ENCODE peak calls at places on chromosomes 16 and 17, in four cellular contexts. One of them, this sample, is unnamed.
A peak's percentile ranks its signal among the peaks of the same experiment; 100 is the strongest.

GRCh38 chr17:72901098-72901497 is 191.4 kb downstream of the SLC39A11 start:
- DNase-seq in fibroblast of lung: no peak
- DNase-seq in fibroblast of mammary gland: no peak
- DNase-seq in colonic mucosa: no peak
- DNase-seq in this sample: no peak

GRCh38 chr16:81946206-81946605 is 65.1 kb downstream of the SDR42E1 start:
- DNase-seq in fibroblast of lung: no peak
- DNase-seq in fibroblast of mammary gland: peak; percentile 64
- DNase-seq in colonic mucosa: no peak
- DNase-seq in this sample: peak; percentile 7

GRCh38 chr17:19703106-19703775 is 13.1 kb downstream of the SLC47A2 start:
- DNase-seq in fibroblast of lung: no peak
- DNase-seq in fibroblast of mammary gland: no peak
- DNase-seq in colonic mucosa: no peak
- DNase-seq in this sample: no peak

GRCh38 chr17:78735832-78736525 is 46.1 kb downstream of the CYTH1 start:
- DNase-seq in fibroblast of lung: no peak
- DNase-seq in fibroblast of mammary gland: peak; percentile 24
- DNase-seq in colonic mucosa: peak; percentile 73
- DNase-seq in this sample: no peak

GRCh38 chr17:31394544-31394943 is 3.1 kb downstream of the RAB11FIP4 start:
- DNase-seq in fibroblast of lung: peak; percentile 79
- DNase-seq in fibroblast of mammary gland: peak; percentile 63
- DNase-seq in colonic mucosa: peak; percentile 38
- DNase-seq in this sample: peak; percentile 89

GRCh38 chr16:85310868-85311585 is 198.8 kb upstream of the CIBAR2 start:
- DNase-seq in fibroblast of lung: no peak
- DNase-seq in fibroblast of mammary gland: no peak
- DNase-seq in colonic mucosa: no peak
- DNase-seq in this sample: no peak

GRCh38 chr16:79211581-79211980 is 389.0 kb downstream of the MAF start:
- DNase-seq in fibroblast of lung: no peak
- DNase-seq in fibroblast of mammary gland: no peak
- DNase-seq in colonic mucosa: no peak
- DNase-seq in this sample: no peak

GRCh38 chr17:3965123-3965800 is 1.0 kb upstream of the ATP2A3 start:
- DNase-seq in fibroblast of lung: peak; percentile 36
- DNase-seq in fibroblast of mammary gland: peak; percentile 19
- DNase-seq in colonic mucosa: peak; percentile 94
- DNase-seq in this sample: peak; percentile 28

GRCh38 chr16:57786632-57787518 is 15.4 kb downstream of the KIFC3 start:
- DNase-seq in fibroblast of lung: peak; percentile 91
- DNase-seq in fibroblast of mammary gland: peak; percentile 48
- DNase-seq in colonic mucosa: no peak
- DNase-seq in this sample: peak; percentile 62

GRCh38 chr16:56910654-56911539 is 21.0 kb upstream of the HERPUD1 start:
- DNase-seq in fibroblast of lung: peak; percentile 68
- DNase-seq in fibroblast of mammary gland: peak; percentile 84
- DNase-seq in colonic mucosa: no peak
- DNase-seq in this sample: peak; percentile 82

GRCh38 chr17:81958633-81959342 is 2.2 kb downstream of the NOTUM start:
- DNase-seq in fibroblast of lung: no peak
- DNase-seq in fibroblast of mammary gland: no peak
- DNase-seq in colonic mucosa: no peak
- DNase-seq in this sample: no peak

GRCh38 chr16:2751577-2752034 is 832 bp upstream of the SRRM2 start:
- DNase-seq in fibroblast of lung: no peak
- DNase-seq in fibroblast of mammary gland: peak; percentile 33
- DNase-seq in colonic mucosa: no peak
- DNase-seq in this sample: no peak

GRCh38 chr17:16962804-16963203 is 9.1 kb downstream of the TNFRSF13B start:
- DNase-seq in fibroblast of lung: no peak
- DNase-seq in fibroblast of mammary gland: peak; percentile 11
- DNase-seq in colonic mucosa: no peak
- DNase-seq in this sample: no peak

GRCh38 chr17:393806-394717 is 41.5 kb upstream of the RPH3AL start:
- DNase-seq in fibroblast of lung: no peak
- DNase-seq in fibroblast of mammary gland: no peak
- DNase-seq in colonic mucosa: no peak
- DNase-seq in this sample: no peak

GRCh38 chr17:951388-952132 is 28.0 kb downstream of the NXN start:
- DNase-seq in fibroblast of lung: peak; percentile 76
- DNase-seq in fibroblast of mammary gland: peak; percentile 86
- DNase-seq in colonic mucosa: no peak
- DNase-seq in this sample: peak; percentile 86

GRCh38 chr16:50373780-50374179 is 5.0 kb upstream of the BRD7 start:
- DNase-seq in fibroblast of lung: no peak
- DNase-seq in fibroblast of mammary gland: no peak
- DNase-seq in colonic mucosa: no peak
- DNase-seq in this sample: no peak

GRCh38 chr16:50372611-50373344 is 4.0 kb upstream of the BRD7 start:
- DNase-seq in fibroblast of lung: peak; percentile 21
- DNase-seq in fibroblast of mammary gland: peak; percentile 71
- DNase-seq in colonic mucosa: no peak
- DNase-seq in this sample: no peak

GRCh38 chr16:50371036-50371716 is 2.4 kb upstream of the BRD7 start:
- DNase-seq in fibroblast of lung: no peak
- DNase-seq in fibroblast of mammary gland: no peak
- DNase-seq in colonic mucosa: no peak
- DNase-seq in this sample: no peak

GRCh38 chr16:50373345-50373701 is 4.5 kb upstream of the BRD7 start:
- DNase-seq in fibroblast of lung: no peak
- DNase-seq in fibroblast of mammary gland: no peak
- DNase-seq in colonic mucosa: no peak
- DNase-seq in this sample: no peak

DNA sequence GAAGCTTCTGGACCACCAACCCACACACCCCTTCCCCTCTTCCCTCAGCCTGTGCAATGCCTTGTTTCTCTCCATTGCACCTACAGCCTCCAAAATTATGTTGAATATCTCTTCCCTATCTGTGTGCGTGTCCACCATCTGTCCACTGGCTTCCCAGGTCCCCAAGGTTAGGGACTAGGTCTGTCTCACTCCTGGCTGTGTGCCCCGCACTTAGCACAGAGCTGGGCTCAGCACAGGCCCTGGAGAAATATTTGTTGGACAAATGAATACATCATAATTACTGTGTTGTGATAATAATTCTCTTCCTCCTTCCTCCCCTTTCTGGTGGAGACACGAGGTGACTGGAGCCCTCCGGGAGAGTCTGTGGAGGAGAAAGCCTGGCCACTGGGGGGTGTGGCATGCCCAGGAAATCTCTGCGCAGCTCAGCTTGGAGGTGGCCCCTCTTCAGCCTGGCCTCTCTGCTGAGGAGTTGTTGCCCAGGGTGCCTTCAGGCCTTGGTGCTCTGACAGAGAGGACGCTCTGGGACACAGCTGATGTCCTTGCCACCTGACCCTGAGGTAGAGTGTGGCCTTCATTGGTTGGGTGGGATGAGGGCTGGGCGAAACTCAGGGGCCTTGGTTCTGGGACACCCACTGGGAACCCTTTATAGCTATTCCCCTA is 3.3 kb upstream of the BRD7 start:
- DNase-seq in fibroblast of lung: peak; percentile 21
- DNase-seq in fibroblast of mammary gland: no peak
- DNase-seq in colonic mucosa: no peak
- DNase-seq in this sample: peak; percentile 58
- TF ChIP-seq CTCF in fibroblast of lung: peak; percentile 30
- TF ChIP-seq CTCF in fibroblast of mammary gland: peak; percentile 14
- TF ChIP-seq CTCF in colonic mucosa: no peak
- TF ChIP-seq CTCF in this sample: peak; percentile 70

GRCh38 chr17:63973930-63974593 is 1.3 kb upstream of the SCN4A start:
- DNase-seq in fibroblast of lung: peak; percentile 11
- DNase-seq in fibroblast of mammary gland: peak; percentile 29
- DNase-seq in colonic mucosa: no peak
- DNase-seq in this sample: no peak
- H3K4me3 ChIP-seq in fibroblast of lung: no peak overlapping the region
- H3K4me3 ChIP-seq in fibroblast of mammary gland: no peak overlapping the region
- H3K4me3 ChIP-seq in colonic mucosa: no peak overlapping the region
- H3K4me3 ChIP-seq in this sample: no peak overlapping the region

DNA sequence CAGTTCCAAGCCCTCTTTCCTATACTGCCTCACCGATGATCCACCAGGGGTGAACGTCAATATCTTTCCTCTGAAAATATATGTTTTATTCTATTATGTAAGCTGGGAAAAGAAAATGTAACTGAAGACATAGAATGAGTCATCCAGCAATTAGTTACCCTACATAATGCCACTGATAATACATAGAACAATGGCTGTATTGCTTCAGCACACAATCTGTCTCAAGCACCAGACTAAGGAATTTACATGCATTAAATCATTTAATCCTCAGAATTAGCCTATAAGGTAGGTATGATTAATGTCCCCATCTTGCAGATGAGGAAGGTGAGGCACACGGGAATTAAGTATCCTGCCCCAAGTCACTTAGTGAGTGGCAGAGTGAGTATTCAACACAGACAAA is 472.8 kb downstream of the TOX3 start:
- DNase-seq in fibroblast of lung: no peak
- DNase-seq in fibroblast of mammary gland: no peak
- DNase-seq in colonic mucosa: no peak
- DNase-seq in this sample: no peak
- TF ChIP-seq CTCF in fibroblast of lung: no peak
- TF ChIP-seq CTCF in fibroblast of mammary gland: no peak
- TF ChIP-seq CTCF in colonic mucosa: no peak
- TF ChIP-seq CTCF in this sample: no peak

DNA sequence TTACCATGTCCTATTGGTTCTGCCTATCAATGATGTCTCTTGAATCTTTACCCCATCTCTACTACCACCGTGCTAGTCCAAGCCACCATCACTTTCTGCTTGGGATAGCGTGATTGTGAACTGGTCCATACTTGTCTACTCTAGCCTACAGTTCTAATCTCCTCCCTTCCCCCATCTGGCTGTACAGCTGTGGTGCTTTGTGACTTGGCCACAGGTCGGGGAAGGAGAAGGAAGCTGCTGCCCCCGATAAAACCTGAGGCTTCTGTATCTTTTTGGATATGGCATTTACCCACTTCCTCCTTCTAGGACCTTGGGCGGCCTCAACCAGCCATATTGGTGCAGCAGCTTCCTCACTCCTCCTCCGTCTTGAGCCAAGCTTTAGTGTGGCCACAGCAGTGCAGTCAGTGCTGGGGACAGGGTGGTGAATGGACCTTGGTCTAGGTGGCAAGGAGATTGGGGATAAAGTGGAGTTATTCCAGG is 314 bp upstream of the ITGA2B start:
- DNase-seq in fibroblast of lung: no peak
- DNase-seq in fibroblast of mammary gland: no peak
- DNase-seq in colonic mucosa: no peak
- DNase-seq in this sample: no peak
- H3K4me3 ChIP-seq in fibroblast of lung: no peak overlapping the region
- H3K4me3 ChIP-seq in fibroblast of mammary gland: no peak overlapping the region
- H3K4me3 ChIP-seq in colonic mucosa: no peak overlapping the region
- H3K4me3 ChIP-seq in this sample: no peak overlapping the region

GRCh38 chr16:1561266-1561665 is 27.8 kb downstream of the TMEM204 start:
- DNase-seq in fibroblast of lung: no peak
- DNase-seq in fibroblast of mammary gland: no peak
- DNase-seq in colonic mucosa: no peak
- DNase-seq in this sample: no peak

GRCh38 chr16:1565083-1565805 is 31.8 kb downstream of the TMEM204 start:
- DNase-seq in fibroblast of lung: no peak
- DNase-seq in fibroblast of mammary gland: no peak
- DNase-seq in colonic mucosa: no peak
- DNase-seq in this sample: no peak

GRCh38 chr16:1563786-1564185 is 30.3 kb downstream of the TMEM204 start:
- DNase-seq in fibroblast of lung: no peak
- DNase-seq in fibroblast of mammary gland: no peak
- DNase-seq in colonic mucosa: no peak
- DNase-seq in this sample: no peak

GRCh38 chr16:1561836-1562235 is 28.4 kb downstream of the TMEM204 start:
- DNase-seq in fibroblast of lung: no peak
- DNase-seq in fibroblast of mammary gland: no peak
- DNase-seq in colonic mucosa: no peak
- DNase-seq in this sample: no peak

DNA sequence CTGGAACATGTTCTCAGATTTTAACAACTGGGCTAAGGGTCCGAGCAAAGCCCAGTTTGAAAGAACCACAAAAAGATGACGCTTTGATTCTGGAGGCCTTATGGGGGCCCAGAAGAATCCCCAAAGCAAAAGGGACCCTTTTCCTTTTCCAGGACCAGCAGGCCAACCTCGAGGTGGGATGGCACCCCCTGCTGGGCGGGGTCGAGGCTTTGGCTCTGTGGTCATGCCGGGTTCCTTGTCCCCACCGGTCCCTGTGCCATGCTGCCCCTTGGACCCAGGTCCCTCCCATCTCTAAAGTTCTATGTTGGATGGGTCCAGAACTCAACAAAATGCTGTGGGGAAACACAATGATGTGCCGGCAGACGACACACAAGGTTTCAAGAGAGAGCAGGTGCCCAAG is 30.9 kb downstream of the TMEM204 start:
- DNase-seq in fibroblast of lung: no peak
- DNase-seq in fibroblast of mammary gland: no peak
- DNase-seq in colonic mucosa: no peak
- DNase-seq in this sample: no peak
- TF ChIP-seq CTCF in fibroblast of lung: no peak
- TF ChIP-seq CTCF in fibroblast of mammary gland: peak; percentile 11
- TF ChIP-seq CTCF in colonic mucosa: no peak
- TF ChIP-seq CTCF in this sample: peak; percentile 24

This sample was measured in choroid plexus epithelial cell.